ENCODE peak calls at places on chromosome 22, in ten cellular contexts. D, A, Y, M, S, W, P, L, K and J are unnamed samples.

GRCh38 chr22:33650244-33650643 is 270.0 kb downstream of the LARGE1 start:
- DNase-seq in D (no peak), A (no peak), Y (no peak), M (no peak), S (no peak), W (no peak), P (no peak), L (no peak), K (no peak), J (no peak)

GRCh38 chr22:50633771-50634170 is 5.8 kb upstream of the ARSA start:
- DNase-seq in D (no peak), A (no peak), Y (no peak), M (no peak), S (no peak), W (no peak), P (no peak), L (no peak), K (no peak), J (no peak)

GRCh38 chr22:20434773-20435172 is 2.9 kb downstream of the SCARF2 start:
- DNase-seq in D (no peak), A (no peak), Y (no peak), M (peak), S (no peak), W (no peak), P (no peak), L (peak), K (no peak), J (no peak)

GRCh38 chr22:43419371-43420080 is 7.7 kb downstream of the MPPED1 start:
- DNase-seq in D (no peak), A (no peak), Y (no peak), M (no peak), S (no peak), W (no peak), P (no peak), L (no peak), K (no peak), J (no peak)

GRCh38 chr22:47209077-47209514 is 446.6 kb downstream of the TBC1D22A start:
- DNase-seq in D (peak), A (no peak), Y (no peak), M (peak), S (no peak), W (no peak), P (no peak), L (no peak), K (no peak), J (no peak)

GRCh38 chr22:35446365-35446764 is 46.4 kb downstream of the MCM5 start:
- DNase-seq in D (no peak), A (no peak), Y (no peak), M (no peak), S (peak), W (no peak), P (no peak), L (peak), K (peak), J (peak)

GRCh38 chr22:26797910-26798309 is 140.5 kb downstream of the MIAT start:
- DNase-seq in D (no peak), A (no peak), Y (no peak), M (no peak), S (peak), W (no peak), P (no peak), L (no peak), K (no peak), J (no peak)

GRCh38 chr22:48564995-48565394 is 1262.7 kb downstream of the BRD1 start:
- DNase-seq in D (no peak), A (no peak), Y (no peak), M (no peak), S (no peak), W (no peak), P (no peak), L (no peak), K (no peak), J (no peak)

GRCh38 chr22:45031629-45032403 is 22.0 kb upstream of the PHF21B start:
- DNase-seq in D (no peak), A (no peak), Y (no peak), M (no peak), S (no peak), W (no peak), P (no peak), L (no peak), K (no peak), J (no peak)

GRCh38 chr22:49023879-49024774 is 803.5 kb downstream of the BRD1 start:
- DNase-seq in D (no peak), A (no peak), Y (no peak), M (peak), S (no peak), W (no peak), P (no peak), L (peak), K (no peak), J (no peak)

GRCh38 chr22:45205624-45205925 is 35.1 kb downstream of the KIAA0930 start:
- DNase-seq in D (no peak), A (no peak), Y (no peak), M (no peak), S (no peak), W (no peak), P (no peak), L (no peak), K (no peak), J (no peak)

GRCh38 chr22:17781319-17782031 is 7.2 kb upstream of the BID start:
- DNase-seq in D (no peak), A (no peak), Y (no peak), M (no peak), S (peak), W (no peak), P (no peak), L (no peak), K (peak), J (peak)

GRCh38 chr22:36334081-36334831 is 53.5 kb downstream of the MYH9 start:
- DNase-seq in D (no peak), A (peak), Y (no peak), M (peak), S (no peak), W (no peak), P (no peak), L (peak), K (no peak), J (no peak)

GRCh38 chr22:19873138-19873959 is 18.7 kb upstream of the GNB1L start:
- DNase-seq in D (no peak), A (no peak), Y (peak), M (peak), S (no peak), W (peak), P (no peak), L (peak), K (no peak), J (no peak)

GRCh38 chr22:41367680-41368542 is 13.8 kb upstream of the TEF start:
- DNase-seq in D (peak), A (peak), Y (peak), M (peak), S (no peak), W (peak), P (peak), L (no peak), K (peak), J (peak)
- H3K4me3 ChIP-seq in D (peak), A (peak), Y (peak), M (peak), S (no peak), W (peak), P (peak), L (no peak), K (peak), J (no peak)

GRCh38 chr22:40552070-40552469 is 84.4 kb downstream of the MRTFA start:
- DNase-seq in D (no peak), A (peak), Y (no peak), M (no peak), S (no peak), W (no peak), P (peak), L (no peak), K (no peak), J (no peak)
- TF ChIP-seq CTCF in D (no peak), A (peak), Y (no peak), M (no peak), S (no peak), W (no peak), P (peak), L (no peak), K (no peak), J (no peak)

GRCh38 chr22:30435674-30436126 is 10.1 kb downstream of the MTFP1 start:
- DNase-seq in D (no peak), A (no peak), Y (no peak), M (no peak), S (no peak), W (no peak), P (peak), L (no peak), K (no peak), J (no peak)
- H3K4me3 ChIP-seq in D (no peak), A (no peak), Y (no peak), M (no peak), S (no peak), W (no peak), P (no peak), L (no peak), K (no peak), J (no peak)

GRCh38 chr22:38518620-38519019 is 12.5 kb upstream of the DDX17 start:
- DNase-seq in D (no peak), A (no peak), Y (no peak), M (no peak), S (no peak), W (no peak), P (no peak), L (no peak), K (no peak), J (no peak)

GRCh38 chr22:38513063-38513462 is 7.0 kb upstream of the DDX17 start:
- DNase-seq in D (no peak), A (no peak), Y (no peak), M (no peak), S (no peak), W (no peak), P (no peak), L (no peak), K (no peak), J (no peak)
- TF ChIP-seq CTCF in D (no peak), A (peak), Y (no peak), M (no peak), S (no peak), W (no peak), P (no peak), L (no peak), K (no peak), J (no peak)

DNA sequence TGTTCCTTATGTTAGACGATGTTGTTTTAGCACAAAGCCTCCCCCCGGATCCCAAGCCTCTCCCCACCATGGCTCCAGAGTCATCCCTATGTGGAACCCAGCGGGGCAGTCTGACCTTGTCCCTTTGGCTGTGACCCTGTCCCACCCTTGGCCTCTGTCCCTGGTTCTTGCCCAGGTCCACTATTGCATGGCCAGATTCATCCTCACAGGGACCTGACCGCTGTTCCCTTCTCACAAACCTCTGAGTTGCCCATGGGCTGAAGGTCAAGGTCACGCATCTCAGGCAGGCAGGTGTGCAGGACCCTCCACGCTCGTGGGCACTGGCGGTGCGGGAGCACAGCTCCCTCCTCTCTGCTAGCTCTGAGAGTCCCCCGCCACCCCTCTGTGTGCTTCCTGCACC is 39.0 kb downstream of the BCR start:
- DNase-seq in D (no peak), A (no peak), Y (no peak), M (no peak), S (no peak), W (no peak), P (no peak), L (no peak), K (no peak), J (no peak)
- H3K4me3 ChIP-seq in D (no peak), A (no peak), Y (no peak), M (no peak), S (no peak), W (no peak), P (no peak), L (no peak), K (no peak), J (no peak)

GRCh38 chr22:23113847-23114720 is 27.7 kb downstream of the RSPH14 start:
- DNase-seq in D (no peak), A (no peak), Y (no peak), M (no peak), S (no peak), W (no peak), P (no peak), L (no peak), K (no peak), J (no peak)
- TF ChIP-seq CTCF in D (no peak), A (no peak), Y (no peak), M (no peak), S (no peak), W (no peak), P (no peak), L (no peak), K (no peak), J (no peak)

DNA sequence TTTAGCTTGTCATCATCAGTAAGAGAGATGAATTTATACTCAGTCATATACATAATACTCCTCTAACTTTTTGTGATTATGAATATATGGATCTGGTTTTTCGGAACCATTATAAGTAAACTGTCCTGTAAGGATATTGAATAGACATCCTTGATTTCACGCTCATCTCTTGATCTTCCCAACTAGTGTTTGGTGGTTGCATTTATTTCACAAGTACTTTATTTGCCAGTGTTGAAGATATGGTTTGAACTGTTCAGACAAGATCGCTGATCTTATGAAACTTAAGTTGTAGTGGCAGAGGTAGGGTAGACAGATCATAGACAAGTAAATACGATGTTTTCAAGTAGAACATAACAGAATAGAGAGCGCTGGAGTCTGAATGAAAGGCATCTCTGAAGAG is 3.0 kb downstream of the FBXO7 start:
- DNase-seq in D (no peak), A (no peak), Y (no peak), M (no peak), S (no peak), W (no peak), P (no peak), L (no peak), K (no peak), J (no peak)
- H3K4me3 ChIP-seq in D (no peak), A (no peak), Y (no peak), M (no peak), S (no peak), W (peak), P (no peak), L (no peak), K (no peak), J (no peak)

GRCh38 chr22:38784035-38784434 is 9.9 kb downstream of the DNAL4 start:
- DNase-seq in D (no peak), A (no peak), Y (no peak), M (no peak), S (no peak), W (no peak), P (no peak), L (no peak), K (no peak), J (no peak)
- TF ChIP-seq CTCF in D (no peak), A (no peak), Y (no peak), M (no peak), S (no peak), W (no peak), P (no peak), L (no peak), K (no peak), J (no peak)